ENCODE peak calls at places on chromosomes 2 and 18, in six cellular contexts. One of them, this sample, is unnamed.

GRCh38 chr2:238315031-238315595 is 5.2 kb upstream of the TRAF3IP1 start:
- DNase-seq in mesothelial cell of epicardium: no peak
- DNase-seq in AG09309: no peak
- DNase-seq in CD4-positive, alpha-beta T cell: no peak
- DNase-seq in HFF-Myc: no peak
- DNase-seq in upper lobe of right lung: no peak
- DNase-seq in this sample: no peak

GRCh38 chr2:113173563-113174368 is at the start of gene PSD4:
- DNase-seq in CD4-positive, alpha-beta T cell: peak
- DNase-seq in HFF-Myc: no peak
- DNase-seq in upper lobe of right lung: peak
- DNase-seq in AG09309: no peak
- DNase-seq in mesothelial cell of epicardium: no peak
- DNase-seq in this sample: no peak

GRCh38 chr2:69830045-69830905 is 815 bp downstream of the GMCL1 start:
- DNase-seq in HFF-Myc: no peak
- DNase-seq in mesothelial cell of epicardium: no peak
- DNase-seq in CD4-positive, alpha-beta T cell: peak
- DNase-seq in AG09309: no peak
- DNase-seq in upper lobe of right lung: peak
- DNase-seq in this sample: no peak

GRCh38 chr2:44237221-44237620 is 38.1 kb upstream of the SLC3A1 start:
- DNase-seq in AG09309: no peak
- DNase-seq in upper lobe of right lung: no peak
- DNase-seq in CD4-positive, alpha-beta T cell: no peak
- DNase-seq in mesothelial cell of epicardium: no peak
- DNase-seq in HFF-Myc: no peak
- DNase-seq in this sample: no peak

GRCh38 chr2:235637906-235638305 is 144.1 kb downstream of the AGAP1 start:
- DNase-seq in AG09309: no peak
- DNase-seq in HFF-Myc: no peak
- DNase-seq in upper lobe of right lung: no peak
- DNase-seq in CD4-positive, alpha-beta T cell: no peak
- DNase-seq in mesothelial cell of epicardium: no peak
- DNase-seq in this sample: no peak

GRCh38 chr2:70118798-70119454 is 31.6 kb downstream of the PCBP1 start:
- DNase-seq in CD4-positive, alpha-beta T cell: no peak
- DNase-seq in mesothelial cell of epicardium: no peak
- DNase-seq in upper lobe of right lung: no peak
- DNase-seq in AG09309: no peak
- DNase-seq in HFF-Myc: no peak
- DNase-seq in this sample: no peak

GRCh38 chr2:130183500-130184373 is 1.7 kb downstream of the MZT2B start:
- DNase-seq in mesothelial cell of epicardium: no peak
- DNase-seq in HFF-Myc: no peak
- DNase-seq in CD4-positive, alpha-beta T cell: no peak
- DNase-seq in AG09309: no peak
- DNase-seq in upper lobe of right lung: no peak
- DNase-seq in this sample: no peak

GRCh38 chr2:37457401-37457901 is 113.0 kb downstream of the QPCT start:
- DNase-seq in mesothelial cell of epicardium: no peak
- DNase-seq in HFF-Myc: no peak
- DNase-seq in CD4-positive, alpha-beta T cell: no peak
- DNase-seq in upper lobe of right lung: no peak
- DNase-seq in AG09309: peak
- DNase-seq in this sample: no peak

GRCh38 chr2:174012347-174013309 is 47.5 kb upstream of the SP3 start:
- DNase-seq in HFF-Myc: no peak
- DNase-seq in AG09309: no peak
- DNase-seq in upper lobe of right lung: peak
- DNase-seq in mesothelial cell of epicardium: peak
- DNase-seq in CD4-positive, alpha-beta T cell: no peak
- DNase-seq in this sample: no peak

GRCh38 chr2:238841542-238842181 is 6.2 kb upstream of the TWIST2 start:
- DNase-seq in CD4-positive, alpha-beta T cell: no peak
- DNase-seq in upper lobe of right lung: no peak
- DNase-seq in HFF-Myc: peak
- DNase-seq in mesothelial cell of epicardium: no peak
- DNase-seq in AG09309: no peak
- DNase-seq in this sample: no peak

GRCh38 chr2:20409039-20409438 is 37.8 kb upstream of the RHOB start:
- DNase-seq in upper lobe of right lung: no peak
- DNase-seq in HFF-Myc: no peak
- DNase-seq in AG09309: no peak
- DNase-seq in CD4-positive, alpha-beta T cell: no peak
- DNase-seq in mesothelial cell of epicardium: no peak
- DNase-seq in this sample: no peak

GRCh38 chr18:36128907-36129299 is 237 bp downstream of the SLC39A6 start:
- DNase-seq in mesothelial cell of epicardium: no peak
- DNase-seq in CD4-positive, alpha-beta T cell: no peak
- DNase-seq in upper lobe of right lung: no peak
- DNase-seq in AG09309: no peak
- DNase-seq in HFF-Myc: no peak
- DNase-seq in this sample: peak

DNA sequence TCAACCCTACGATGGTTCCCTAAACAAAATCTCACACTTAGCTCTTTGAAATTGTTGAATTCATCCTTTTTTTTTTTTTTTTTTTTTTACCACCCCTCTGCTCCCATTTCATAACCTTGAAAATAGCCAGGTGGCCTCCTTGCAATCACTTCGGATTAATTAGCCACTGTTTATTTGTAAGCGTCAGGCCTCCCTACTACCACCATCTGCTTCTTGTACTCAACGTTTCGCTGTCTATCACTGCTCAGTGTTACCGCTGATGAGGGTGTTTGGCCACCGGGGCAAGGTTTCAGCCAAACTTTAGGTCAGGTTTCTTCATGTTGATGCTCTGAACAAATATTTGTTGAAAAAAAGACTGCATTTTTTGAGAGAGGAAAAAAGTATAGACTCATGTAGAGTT is 183.2 kb downstream of the EPHA4 start:
- DNase-seq in upper lobe of right lung: no peak
- DNase-seq in CD4-positive, alpha-beta T cell: no peak
- DNase-seq in mesothelial cell of epicardium: no peak
- DNase-seq in AG09309: no peak
- DNase-seq in HFF-Myc: no peak
- DNase-seq in this sample: no peak
- TF ChIP-seq CTCF in upper lobe of right lung: no peak
- TF ChIP-seq CTCF in CD4-positive, alpha-beta T cell: no peak
- TF ChIP-seq CTCF in mesothelial cell of epicardium: no peak
- TF ChIP-seq CTCF in AG09309: no peak
- TF ChIP-seq CTCF in HFF-Myc: no peak
- TF ChIP-seq CTCF in this sample: no peak

GRCh38 chr18:58207520-58208152 is 163.6 kb downstream of the NEDD4L start:
- DNase-seq in HFF-Myc: no peak
- DNase-seq in CD4-positive, alpha-beta T cell: no peak
- DNase-seq in upper lobe of right lung: no peak
- DNase-seq in mesothelial cell of epicardium: no peak
- DNase-seq in AG09309: no peak
- DNase-seq in this sample: no peak
- TF ChIP-seq CTCF in HFF-Myc: no peak
- TF ChIP-seq CTCF in CD4-positive, alpha-beta T cell: no peak
- TF ChIP-seq CTCF in upper lobe of right lung: no peak
- TF ChIP-seq CTCF in mesothelial cell of epicardium: no peak
- TF ChIP-seq CTCF in AG09309: no peak
- TF ChIP-seq CTCF in this sample: no peak

DNA sequence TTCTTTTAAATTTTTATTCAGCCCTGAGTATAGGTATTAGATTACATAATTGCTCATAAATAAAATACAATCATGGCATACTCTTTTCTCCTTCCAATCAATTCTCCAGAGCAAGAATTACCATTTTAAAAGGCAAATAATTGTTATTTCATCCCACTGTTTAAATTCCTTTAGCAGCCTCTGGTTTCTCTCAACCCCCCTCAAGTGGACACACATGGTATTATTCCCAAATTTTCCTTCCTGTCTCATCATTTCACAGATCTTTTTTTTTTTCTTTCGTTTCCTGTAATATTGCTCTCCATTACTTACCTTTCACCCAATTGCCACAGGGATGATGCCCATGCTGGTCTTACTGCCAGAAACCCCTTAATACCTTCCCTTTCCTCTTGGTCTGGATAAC is 385.2 kb downstream of the RIT2 start:
- DNase-seq in CD4-positive, alpha-beta T cell: no peak
- DNase-seq in upper lobe of right lung: no peak
- DNase-seq in mesothelial cell of epicardium: no peak
- DNase-seq in HFF-Myc: no peak
- DNase-seq in AG09309: no peak
- DNase-seq in this sample: no peak
- TF ChIP-seq CTCF in CD4-positive, alpha-beta T cell: no peak
- TF ChIP-seq CTCF in upper lobe of right lung: peak
- TF ChIP-seq CTCF in mesothelial cell of epicardium: peak
- TF ChIP-seq CTCF in HFF-Myc: no peak
- TF ChIP-seq CTCF in AG09309: peak
- TF ChIP-seq CTCF in this sample: no peak

GRCh38 chr18:75244336-75244735 is 33.7 kb downstream of the TSHZ1 start:
- DNase-seq in CD4-positive, alpha-beta T cell: no peak
- DNase-seq in upper lobe of right lung: no peak
- DNase-seq in HFF-Myc: no peak
- DNase-seq in mesothelial cell of epicardium: no peak
- DNase-seq in AG09309: no peak
- DNase-seq in this sample: no peak
- TF ChIP-seq CTCF in CD4-positive, alpha-beta T cell: peak
- TF ChIP-seq CTCF in upper lobe of right lung: peak
- TF ChIP-seq CTCF in HFF-Myc: peak
- TF ChIP-seq CTCF in mesothelial cell of epicardium: no peak
- TF ChIP-seq CTCF in AG09309: no peak
- TF ChIP-seq CTCF in this sample: peak

GRCh38 chr18:79104137-79104536 is 34.9 kb downstream of the ATP9B start:
- DNase-seq in upper lobe of right lung: no peak
- DNase-seq in mesothelial cell of epicardium: no peak
- DNase-seq in AG09309: no peak
- DNase-seq in HFF-Myc: no peak
- DNase-seq in CD4-positive, alpha-beta T cell: no peak
- DNase-seq in this sample: no peak

GRCh38 chr18:79108520-79109215 is 39.5 kb downstream of the ATP9B start:
- DNase-seq in HFF-Myc: no peak
- DNase-seq in upper lobe of right lung: no peak
- DNase-seq in CD4-positive, alpha-beta T cell: no peak
- DNase-seq in AG09309: no peak
- DNase-seq in mesothelial cell of epicardium: no peak
- DNase-seq in this sample: no peak

GRCh38 chr18:79106084-79106483 is 36.9 kb downstream of the ATP9B start:
- DNase-seq in AG09309: no peak
- DNase-seq in upper lobe of right lung: no peak
- DNase-seq in HFF-Myc: no peak
- DNase-seq in CD4-positive, alpha-beta T cell: no peak
- DNase-seq in mesothelial cell of epicardium: no peak
- DNase-seq in this sample: no peak

GRCh38 chr18:79107886-79108285 is 38.7 kb downstream of the ATP9B start:
- DNase-seq in CD4-positive, alpha-beta T cell: no peak
- DNase-seq in upper lobe of right lung: no peak
- DNase-seq in AG09309: no peak
- DNase-seq in HFF-Myc: no peak
- DNase-seq in mesothelial cell of epicardium: no peak
- DNase-seq in this sample: no peak

DNA sequence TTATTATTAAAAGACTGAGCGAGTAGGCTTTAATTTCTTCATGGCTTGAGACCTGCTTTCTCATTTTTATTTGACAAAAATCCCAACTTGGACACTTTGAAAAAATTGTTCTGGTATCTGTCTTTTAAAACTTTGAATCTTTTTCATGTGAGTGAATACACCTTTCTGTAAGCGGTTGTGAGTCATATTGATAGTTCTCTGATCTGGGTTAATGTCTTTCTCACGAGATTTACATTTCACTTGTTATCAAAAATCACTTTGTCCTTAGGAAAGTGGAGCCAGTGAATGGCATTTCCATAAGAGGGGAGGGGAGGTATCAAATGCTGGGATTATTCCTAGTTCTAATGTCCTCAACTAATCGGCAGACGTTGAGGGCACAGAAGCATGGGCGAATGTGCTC is 36.3 kb downstream of the ATP9B start:
- DNase-seq in CD4-positive, alpha-beta T cell: no peak
- DNase-seq in upper lobe of right lung: no peak
- DNase-seq in HFF-Myc: no peak
- DNase-seq in mesothelial cell of epicardium: no peak
- DNase-seq in AG09309: no peak
- DNase-seq in this sample: no peak
- TF ChIP-seq CTCF in CD4-positive, alpha-beta T cell: no peak
- TF ChIP-seq CTCF in upper lobe of right lung: no peak
- TF ChIP-seq CTCF in HFF-Myc: no peak
- TF ChIP-seq CTCF in mesothelial cell of epicardium: no peak
- TF ChIP-seq CTCF in AG09309: no peak
- TF ChIP-seq CTCF in this sample: no peak

This sample was measured in osteocyte.